ENCODE peak calls at places on chromosome 6, in six cellular contexts. D is osteoblast, C is BE2C, Y is H7, U is cardiac muscle cell, X is astrocyte. N is an unnamed sample.

GRCh38 chr6:168039849-168040248 is 39.2 kb downstream of the FRMD1 start:
- DNase-seq in C (no peak), D (peak; percentile 39), U (no peak), Y (no peak), X (no peak), N (peak; percentile 16)

GRCh38 chr6:13001951-13002350 is 285.4 kb downstream of the PHACTR1 start:
- DNase-seq in C (no peak), Y (no peak), U (no peak), D (no peak), X (no peak), N (no peak)

GRCh38 chr6:155125916-155126315 is 130.8 kb downstream of the TIAM2 start:
- DNase-seq in C (no peak), X (peak; percentile 80), U (no peak), Y (no peak), D (no peak), N (no peak)

GRCh38 chr6:6610031-6610591 is 21.6 kb downstream of the LY86 start:
- DNase-seq in Y (no peak), C (no peak), D (no peak), X (no peak), U (no peak), N (no peak)

GRCh38 chr6:101614774-101615173 is 221.3 kb downstream of the GRIK2 start:
- DNase-seq in D (no peak), C (no peak), U (peak; percentile 8), Y (peak; percentile 1), X (peak; percentile 82), N (no peak)

GRCh38 chr6:6969761-6970223 is 138.0 kb upstream of the RREB1 start:
- DNase-seq in D (no peak), X (no peak), Y (peak; percentile 48), U (no peak), C (no peak), N (no peak)

GRCh38 chr6:1003394-1004160 is 308.3 kb upstream of the FOXQ1 start:
- DNase-seq in X (no peak), C (no peak), U (no peak), D (no peak), Y (no peak), N (no peak)

GRCh38 chr6:107118976-107119375 is 3.7 kb upstream of the BEND3 start:
- DNase-seq in U (peak; percentile 23), D (no peak), Y (no peak), X (no peak), C (no peak), N (no peak)

GRCh38 chr6:88569959-88570358 is 393.5 kb downstream of the RNGTT start:
- DNase-seq in D (no peak), X (no peak), Y (no peak), C (no peak), U (no peak), N (no peak)

GRCh38 chr6:28922004-28922840 is 1.6 kb downstream of the TRIM27 start:
- DNase-seq in U (peak; percentile 60), D (peak; percentile 87), C (no peak), Y (no peak), X (peak; percentile 47), N (no peak)

GRCh38 chr6:136148051-136148450 is 102.1 kb downstream of the MTFR2 start:
- DNase-seq in C (no peak), U (no peak), D (no peak), X (no peak), Y (no peak), N (no peak)

GRCh38 chr6:45922728-45923351 is 92.8 kb downstream of the CLIC5 start:
- DNase-seq in Y (peak; percentile 58), C (peak; percentile 34), U (peak; percentile 89), X (peak; percentile 59), D (peak; percentile 80), N (peak; percentile 83)

GRCh38 chr6:9308284-9308683 is 872.9 kb upstream of the SLC35B3 start:
- DNase-seq in X (no peak), Y (no peak), U (no peak), C (no peak), D (no peak), N (no peak)

GRCh38 chr6:34240329-34241248 is 3.9 kb downstream of the HMGA1 start:
- DNase-seq in X (no peak), U (no peak), Y (peak; percentile 41), C (no peak), D (peak; percentile 58), N (peak; percentile 29)

GRCh38 chr6:34239893-34240292 is 3.2 kb downstream of the HMGA1 start:
- DNase-seq in X (no peak), D (peak; percentile 66), C (no peak), U (no peak), Y (peak; percentile 28), N (no peak)

GRCh38 chr6:34237722-34238506 is 1.2 kb downstream of the HMGA1 start:
- DNase-seq in C (peak; percentile 87), U (peak; percentile 32), Y (peak; percentile 89), D (peak; percentile 98), X (no peak), N (peak; percentile 90)

GRCh38 chr6:34238507-34239239 is 2.0 kb downstream of the HMGA1 start:
- DNase-seq in D (peak; percentile 84), C (no peak), U (no peak), X (no peak), Y (peak; percentile 60), N (peak; percentile 91)

GRCh38 chr6:34239240-34239825 is 2.7 kb downstream of the HMGA1 start:
- DNase-seq in Y (peak; percentile 50), D (no peak), C (no peak), U (no peak), X (no peak), N (peak; percentile 80)
- H3K36me3 ChIP-seq in Y (peaks cover 50% of the 10 kb centered on the region), D (peaks cover 30% of the 10 kb centered on the region), C (peaks cover 42% of the 10 kb centered on the region), U (peaks cover 24% of the 10 kb centered on the region), X (peaks cover 19% of the 10 kb centered on the region), N (peaks cover 67% of the 10 kb centered on the region)

GRCh38 chr6:72661408-72661807 is 39.5 kb downstream of the KCNQ5 start:
- DNase-seq in C (no peak), X (no peak), U (no peak), Y (no peak), D (no peak), N (no peak)
- H3K36me3 ChIP-seq in C (no peaks in the 10 kb centered on the region), X (no peaks in the 10 kb centered on the region), U (no peaks in the 10 kb centered on the region), Y (no peaks in the 10 kb centered on the region), D (no peaks in the 10 kb centered on the region), N (no peaks in the 10 kb centered on the region)

DNA sequence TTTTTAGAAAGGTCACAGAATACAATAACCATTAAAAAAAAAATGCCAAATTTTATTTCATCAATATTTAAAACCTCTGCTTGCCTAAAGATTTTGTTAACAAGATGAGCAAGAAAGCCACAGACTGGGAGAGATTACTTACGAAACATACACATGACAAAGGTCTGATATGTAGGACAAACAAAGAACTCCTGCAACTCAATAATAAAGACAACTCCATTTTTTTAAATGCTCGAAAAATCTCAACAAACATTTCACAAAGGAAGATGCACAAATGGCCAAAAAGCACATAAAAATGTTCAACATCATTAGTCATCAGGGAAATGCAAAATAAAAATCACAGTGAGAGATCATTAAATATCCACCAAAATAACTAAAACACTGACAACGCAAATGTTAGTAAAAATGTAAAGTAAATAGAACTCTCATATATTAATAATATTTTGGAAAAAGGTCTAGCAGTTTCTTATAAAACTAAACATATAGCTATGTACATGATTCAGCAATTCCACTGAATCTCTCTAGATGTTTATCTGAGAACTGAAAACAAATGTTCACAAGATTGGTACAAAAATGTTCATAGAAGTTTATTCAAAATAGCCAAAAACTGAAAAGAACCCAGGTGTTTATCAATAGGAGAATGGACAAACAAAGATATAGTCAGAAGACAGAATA is 10.3 kb downstream of the STK38 start:
- DNase-seq in C (no peak), Y (no peak), D (no peak), U (no peak), X (no peak), N (no peak)
- H3K36me3 ChIP-seq in C (peaks cover 26% of the 10 kb centered on the region), Y (peaks cover 5% of the 10 kb centered on the region), D (peaks cover 40% of the 10 kb centered on the region), U (peaks cover 16% of the 10 kb centered on the region), X (peaks cover 22% of the 10 kb centered on the region), N (peaks cover 63% of the 10 kb centered on the region)

GRCh38 chr6:33678246-33678931 is 33.1 kb downstream of the UQCC2 start:
- DNase-seq in U (no peak), Y (no peak), X (no peak), C (no peak), D (peak; percentile 34), N (no peak)
- H3K36me3 ChIP-seq in U (no peaks in the 10 kb centered on the region), Y (peaks cover 20% of the 10 kb centered on the region), X (no peaks in the 10 kb centered on the region), C (no peaks in the 10 kb centered on the region), D (peaks cover 34% of the 10 kb centered on the region), N (peaks cover 93% of the 10 kb centered on the region)